ENCODE peak calls at places on chromosomes 4 and X, in six cellular contexts. H, B, F, Q, G and X are unnamed samples.

GRCh38 chr4:126591583-126591982 is 1041.2 kb upstream of the INTU start:
- DNase-seq in G (no peak), B (no peak), Q (no peak), H (no peak), F (no peak), X (no peak)

GRCh38 chrX:74251006-74251930 is 52.7 kb upstream of the ZCCHC13 start:
- DNase-seq in F (no peak), H (no peak), G (no peak), B (no peak), Q (no peak), X (no peak)

GRCh38 chr4:153518637-153519384 is 52.7 kb downstream of the TMEM131L start:
- DNase-seq in G (no peak), Q (peak), H (no peak), B (no peak), F (no peak), X (peak)

GRCh38 chr4:39151120-39151713 is 31.1 kb upstream of the WDR19 start:
- DNase-seq in F (no peak), H (no peak), B (no peak), G (no peak), Q (no peak), X (no peak)

GRCh38 chr4:156594619-156595018 is 377.0 kb downstream of the PDGFC start:
- DNase-seq in G (peak), B (peak), H (peak), F (no peak), Q (peak), X (peak)

GRCh38 chrX:19954707-19955106 is 36.2 kb downstream of the BCLAF3 start:
- DNase-seq in Q (no peak), H (no peak), G (no peak), B (no peak), F (no peak), X (no peak)

GRCh38 chr4:112953295-112953694 is 96.2 kb upstream of the ANK2 start:
- DNase-seq in B (no peak), G (no peak), F (no peak), Q (no peak), H (no peak), X (no peak)

GRCh38 chr4:23890369-23891063 is 669 bp upstream of the PPARGC1A start:
- DNase-seq in B (no peak), Q (no peak), H (no peak), G (no peak), F (no peak), X (no peak)

GRCh38 chrX:145865082-145865481 is 47.5 kb downstream of the SLITRK2 start:
- DNase-seq in B (no peak), H (no peak), G (no peak), F (no peak), Q (no peak), X (no peak)

GRCh38 chr4:152351080-152351479 is 184.8 kb downstream of the FBXW7 start:
- DNase-seq in G (no peak), B (no peak), H (no peak), F (no peak), Q (no peak), X (no peak)
- H3K4me3 ChIP-seq in G (no peak), B (no peak), H (peak), F (peak), Q (no peak), X (no peak)

GRCh38 chrX:47556045-47556623 is 4.9 kb upstream of the ARAF start:
- DNase-seq in G (peak), H (peak), B (peak), F (peak), Q (peak), X (peak)
- TF ChIP-seq POLR2A in G (peak), H (peak), B (no peak), F (peak), Q (peak), X (peak)

GRCh38 chrX:150063138-150063518 is 124.8 kb upstream of the EOLA2 start:
- DNase-seq in Q (no peak), G (no peak), H (no peak), F (no peak), B (no peak), X (no peak)
- H3K27ac ChIP-seq in Q (no peak), G (no peak), H (no peak), F (no peak), B (no peak), X (no peak)

GRCh38 chrX:149628768-149629167 is 2.8 kb downstream of the TMEM185A start:
- DNase-seq in G (no peak), B (no peak), F (no peak), Q (no peak), H (no peak), X (no peak)
- H3K4me3 ChIP-seq in G (no peak), B (no peak), F (no peak), Q (no peak), H (no peak), X (no peak)

GRCh38 chr4:102760645-102761477 is at the start of gene MANBA:
- DNase-seq in G (peak), H (peak), B (peak), Q (peak), F (no peak), X (peak)
- TF ChIP-seq POLR2A in G (peak), H (peak), B (peak), Q (no peak), F (peak), X (peak)